ENCODE peak calls at places on chromosomes 3 and 15, in six cellular contexts. M, U, W, V, T and S are unnamed samples.

GRCh38 chr15:75659928-75660645 is 12.4 kb downstream of the SNX33 start:
- DNase-seq in V (peak; percentile 93), U (no peak), T (no peak), M (no peak), W (no peak), S (no peak)

GRCh38 chr15:25739687-25740121 is 123.4 kb downstream of the ATP10A start:
- DNase-seq in U (peak; percentile 20), T (no peak), V (peak; percentile 95), M (no peak), W (peak; percentile 65), S (no peak)

GRCh38 chr3:141894524-141895176 is 18.2 kb downstream of the ATP1B3 start:
- DNase-seq in V (no peak), W (no peak), U (no peak), M (no peak), T (peak; percentile 32), S (no peak)

GRCh38 chr3:27423463-27423862 is 54.3 kb upstream of the NEK10 start:
- DNase-seq in M (no peak), T (peak; percentile 66), W (no peak), U (no peak), V (no peak), S (no peak)

GRCh38 chr3:118927449-118927848 is 107.2 kb downstream of the IGSF11 start:
- DNase-seq in T (no peak), U (no peak), W (no peak), M (no peak), V (no peak), S (no peak)

GRCh38 chr15:74541494-74542191 is 623 bp downstream of the ARID3B start:
- DNase-seq in V (peak; percentile 77), T (no peak), M (peak; percentile 28), U (peak; percentile 61), W (peak; percentile 96), S (peak; percentile 39)

GRCh38 chr15:100809587-100809986 is 70.0 kb upstream of the ALDH1A3 start:
- DNase-seq in T (no peak), U (no peak), V (no peak), M (no peak), W (no peak), S (no peak)

GRCh38 chr3:171876651-171877272 is 33.6 kb downstream of the TMEM212 start:
- DNase-seq in U (no peak), T (no peak), W (peak; percentile 30), M (no peak), V (no peak), S (no peak)

GRCh38 chr3:147483578-147483977 is 74.4 kb downstream of the ZIC1 start:
- DNase-seq in V (no peak), U (no peak), M (no peak), T (no peak), W (no peak), S (no peak)

GRCh38 chr15:89105147-89105546 is 16.9 kb downstream of the ABHD2 start:
- DNase-seq in M (no peak), V (no peak), T (peak; percentile 78), U (no peak), W (no peak), S (no peak)

GRCh38 chr15:38440353-38441129 is 13.4 kb upstream of the FAM98B start:
- DNase-seq in W (peak; percentile 78), V (peak; percentile 79), U (peak; percentile 18), T (peak; percentile 32), M (peak; percentile 14), S (peak; percentile 12)

GRCh38 chr3:185658504-185658912 is 72.4 kb downstream of the SENP2 start:
- DNase-seq in T (peak; percentile 69), W (no peak), V (no peak), M (no peak), U (no peak), S (no peak)

GRCh38 chr3:98626151-98626550 is 32.7 kb upstream of the CPOX start:
- DNase-seq in V (no peak), W (no peak), U (no peak), M (no peak), T (no peak), S (no peak)

GRCh38 chr15:73947651-73948050 is 21.4 kb downstream of the LOXL1 start:
- DNase-seq in T (no peak), V (no peak), U (no peak), W (no peak), M (no peak), S (no peak)

GRCh38 chr3:102016417-102016816 is 167.1 kb downstream of the NFKBIZ start:
- DNase-seq in U (no peak), M (no peak), T (no peak), V (no peak), W (no peak), S (no peak)

GRCh38 chr15:74958320-74958907 is 1.8 kb upstream of the RPP25 start:
- DNase-seq in W (no peak), T (no peak), U (peak; percentile 13), M (no peak), V (peak; percentile 93), S (no peak)

GRCh38 chr3:126655887-126656286 is 963 bp upstream of the TXNRD3 start:
- DNase-seq in T (no peak), M (no peak), V (no peak), W (no peak), U (no peak), S (no peak)

GRCh38 chr15:68379759-68380290 is 52.1 kb downstream of the ITGA11 start:
- DNase-seq in M (no peak), V (no peak), W (peak; percentile 36), T (no peak), U (no peak), S (no peak)

GRCh38 chr3:31704651-31705179 is 172.0 kb downstream of the STT3B start:
- DNase-seq in T (peak; percentile 48), W (peak; percentile 19), M (no peak), V (peak; percentile 23), U (peak; percentile 9), S (no peak)

GRCh38 chr3:158659454-158660237 is 12.8 kb downstream of the LXN start:
- DNase-seq in W (peak; percentile 79), U (peak; percentile 33), M (peak; percentile 25), V (peak; percentile 34), T (peak; percentile 57), S (peak; percentile 26)

GRCh38 chr15:45276851-45277250 is 24.8 kb downstream of the SLC28A2 start:
- DNase-seq in W (peak; percentile 10), M (no peak), T (peak; percentile 38), U (no peak), V (peak; percentile 58), S (no peak)

GRCh38 chr15:40785814-40786213 is 16.0 kb downstream of the C15orf62 start:
- DNase-seq in M (no peak), W (no peak), U (no peak), V (no peak), T (no peak), S (no peak)

GRCh38 chr3:131326307-131326706 is 55.3 kb upstream of the NUDT16 start:
- DNase-seq in M (no peak), W (no peak), T (no peak), V (no peak), U (no peak), S (no peak)

GRCh38 chr3:194308635-194309213 is 42.4 kb downstream of the CPN2 start:
- DNase-seq in W (no peak), M (no peak), U (no peak), T (no peak), V (no peak), S (no peak)

GRCh38 chr15:68408971-68409370 is 23.0 kb downstream of the ITGA11 start:
- DNase-seq in T (no peak), V (no peak), U (no peak), M (no peak), W (no peak), S (no peak)

GRCh38 chr15:69315402-69316110 is 16.8 kb downstream of the PAQR5 start:
- DNase-seq in T (no peak), U (no peak), M (no peak), W (no peak), V (no peak), S (no peak)

GRCh38 chr3:158522737-158523136 is 48.3 kb upstream of the MLF1 start:
- DNase-seq in U (no peak), M (no peak), V (no peak), T (no peak), W (no peak), S (no peak)

GRCh38 chr3:128482857-128483656 is 9.9 kb downstream of the GATA2 start:
- DNase-seq in M (no peak), W (no peak), U (no peak), T (peak; percentile 88), V (no peak), S (no peak)

GRCh38 chr15:100663550-100664335 is 61.4 kb downstream of the ASB7 start:
- DNase-seq in W (no peak), M (no peak), V (peak; percentile 49), U (no peak), T (no peak), S (no peak)